ENCODE peak calls at places on chromosomes 13 and 19, in four cellular contexts. A is HCT116, M is Panc1, K is SK-N-SH. F is an unnamed sample.
A peak's percentile ranks its signal among the peaks of the same experiment; 100 is the strongest.

GRCh38 chr19:2461751-2462634 is 5.2 kb upstream of the LMNB2 start:
- DNase-seq in A (peak; percentile 60), M (no peak), K (peak; percentile 92), F (peak; percentile 80)

GRCh38 chr13:47929156-47929555 is 71.9 kb downstream of the SUCLA2 start:
- DNase-seq in A (no peak), M (no peak), K (no peak), F (no peak)

GRCh38 chr13:42777476-42777875 is 3.9 kb upstream of the FAM216B start:
- DNase-seq in A (no peak), M (no peak), K (no peak), F (no peak)

GRCh38 chr19:29247912-29248311 is 35.0 kb upstream of the UQCRFS1 start:
- DNase-seq in A (no peak), M (no peak), K (no peak), F (no peak)

GRCh38 chr13:56400774-56401173 is 739.9 kb upstream of the PRR20A start:
- DNase-seq in A (no peak), M (no peak), K (no peak), F (no peak)

GRCh38 chr13:98300956-98301641 is 124.0 kb upstream of the RNF113B start:
- DNase-seq in A (no peak), M (peak; percentile 13), K (no peak), F (no peak)

GRCh38 chr19:46972301-46972700 is 47.3 kb upstream of the NPAS1 start:
- DNase-seq in A (no peak), M (no peak), K (no peak), F (no peak)

GRCh38 chr19:2723345-2723715 is 2.2 kb upstream of the DIRAS1 start:
- DNase-seq in A (no peak), M (no peak), K (no peak), F (no peak)

GRCh38 chr19:14826006-14826405 is 9.0 kb downstream of the OR7A5 start:
- DNase-seq in A (no peak), M (no peak), K (no peak), F (no peak)

GRCh38 chr19:55249841-55250240 is 9.0 kb downstream of the PPP6R1 start:
- DNase-seq in A (no peak), M (no peak), K (no peak), F (no peak)

GRCh38 chr19:18100710-18101109 is 3.1 kb downstream of the MAST3 start:
- DNase-seq in A (no peak), M (no peak), K (no peak), F (peak; percentile 93)

GRCh38 chr19:11264452-11265176 is 2.3 kb upstream of the DOCK6 start:
- DNase-seq in A (no peak), M (no peak), K (no peak), F (peak; percentile 70)

GRCh38 chr19:42272535-42272897 is 3.5 kb downstream of the CIC start:
- DNase-seq in A (no peak), M (no peak), K (no peak), F (no peak)

GRCh38 chr19:15304140-15304705 is 28.1 kb downstream of the BRD4 start:
- DNase-seq in A (no peak), M (no peak), K (peak; percentile 62), F (no peak)

GRCh38 chr13:71278512-71278911 is 588.5 kb downstream of the DACH1 start:
- DNase-seq in A (no peak), M (no peak), K (no peak), F (no peak)

GRCh38 chr13:78689011-78689410 is 30.1 kb upstream of the OBI1 start:
- DNase-seq in A (no peak), M (no peak), K (no peak), F (peak; percentile 54)

GRCh38 chr19:51712461-51713081 is 11.2 kb downstream of the HAS1 start:
- DNase-seq in A (no peak), M (no peak), K (no peak), F (peak; percentile 87)

GRCh38 chr13:40479196-40479845 is 187.1 kb downstream of the FOXO1 start:
- DNase-seq in A (no peak), M (no peak), K (no peak), F (no peak)

GRCh38 chr13:41613984-41614581 is 156.7 kb downstream of the RGCC start:
- DNase-seq in A (peak; percentile 23), M (no peak), K (no peak), F (no peak)

GRCh38 chr19:4581381-4582111 is 22.1 kb upstream of the SEMA6B start:
- DNase-seq in A (no peak), M (no peak), K (peak; percentile 94), F (peak; percentile 72)

GRCh38 chr19:1483067-1483978 is 4.3 kb upstream of the C19orf25 start:
- DNase-seq in A (no peak), M (no peak), K (peak; percentile 37), F (no peak)

GRCh38 chr13:46553886-46554855 is 1.2 kb downstream of the LRCH1 start:
- DNase-seq in A (peak; percentile 55), M (no peak), K (peak; percentile 77), F (peak; percentile 78)

DNA sequence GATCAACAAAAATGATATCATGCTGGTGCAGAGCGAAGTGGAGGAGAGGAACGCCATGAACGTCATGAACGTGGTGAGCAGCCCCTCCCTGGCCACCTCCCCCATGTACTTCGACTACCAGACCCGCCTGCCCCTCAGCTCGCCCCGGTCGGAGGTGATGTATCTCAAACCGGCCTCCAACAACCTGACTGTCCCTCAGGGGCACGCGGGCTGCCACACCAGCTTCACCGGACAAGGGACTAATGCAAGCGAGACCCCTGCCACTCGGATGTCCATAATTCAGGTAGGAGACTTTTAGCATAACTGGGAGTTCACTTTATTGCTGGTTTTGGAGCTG is 3.3 kb downstream of the PCDH17 start:
- DNase-seq in A (no peak), M (no peak), K (peak; percentile 43), F (peak; percentile 43)
- H3K27me3 ChIP-seq in A (no peaks in the 10 kb centered on the region), M (no peaks in the 10 kb centered on the region), K (peaks cover 31% of the 10 kb centered on the region), F (peaks cover 78% of the 10 kb centered on the region)

DNA sequence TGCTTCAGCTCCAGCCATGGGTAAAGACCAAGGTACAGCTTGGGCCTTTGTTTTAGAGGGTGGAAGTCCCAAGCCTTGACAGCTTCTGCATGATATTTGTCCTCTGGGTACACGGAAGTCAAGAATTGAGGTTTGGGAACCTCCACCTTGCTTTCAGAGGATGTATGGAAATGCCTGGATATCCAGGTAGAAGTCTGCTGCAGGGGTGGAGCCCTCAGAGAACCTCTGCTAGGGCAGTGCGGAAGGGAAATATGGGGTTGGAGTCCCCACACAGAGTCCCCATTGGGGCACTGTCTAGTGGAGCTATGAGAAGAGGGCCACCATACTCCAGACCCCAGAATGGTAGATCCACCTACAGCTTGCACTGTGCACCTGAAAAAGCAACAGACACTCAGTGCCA is 23.0 kb upstream of the MYO16 start:
- DNase-seq in A (no peak), M (no peak), K (no peak), F (no peak)
- TF ChIP-seq REST in A (no peak), M (no peak), K (no peak), F (no peak)

GRCh38 chr19:16899566-16900075 is 10.8 kb downstream of the F2RL3 start:
- DNase-seq in A (peak; percentile 35), M (peak; percentile 18), K (peak; percentile 53), F (peak; percentile 73)

GRCh38 chr19:16896913-16897571 is 8.2 kb downstream of the F2RL3 start:
- DNase-seq in A (peak; percentile 51), M (peak; percentile 64), K (peak; percentile 100), F (peak; percentile 97)

GRCh38 chr19:16896098-16896912 is 7.5 kb downstream of the F2RL3 start:
- DNase-seq in A (no peak), M (no peak), K (no peak), F (peak; percentile 63)

GRCh38 chr19:16897572-16898056 is 8.8 kb downstream of the F2RL3 start:
- DNase-seq in A (no peak), M (no peak), K (no peak), F (no peak)

GRCh38 chr19:16898306-16899015 is 9.7 kb downstream of the F2RL3 start:
- DNase-seq in A (no peak), M (no peak), K (no peak), F (no peak)
- H3K27me3 ChIP-seq in A (no peaks in the 10 kb centered on the region), M (no peaks in the 10 kb centered on the region), K (peaks cover 11% of the 10 kb centered on the region), F (peaks cover 16% of the 10 kb centered on the region)

GRCh38 chr19:50384685-50385535 is 763 bp downstream of the POLD1 start:
- DNase-seq in A (no peak), M (no peak), K (peak; percentile 33), F (peak; percentile 30)

GRCh38 chr19:50383307-50383851 is 768 bp upstream of the POLD1 start:
- DNase-seq in A (no peak), M (no peak), K (no peak), F (peak; percentile 72)

GRCh38 chr19:50387176-50387867 is 3.2 kb downstream of the POLD1 start:
- DNase-seq in A (no peak), M (no peak), K (no peak), F (no peak)

GRCh38 chr19:50381881-50382729 is 2.0 kb upstream of the POLD1 start:
- DNase-seq in A (no peak), M (no peak), K (no peak), F (peak; percentile 11)

DNA sequence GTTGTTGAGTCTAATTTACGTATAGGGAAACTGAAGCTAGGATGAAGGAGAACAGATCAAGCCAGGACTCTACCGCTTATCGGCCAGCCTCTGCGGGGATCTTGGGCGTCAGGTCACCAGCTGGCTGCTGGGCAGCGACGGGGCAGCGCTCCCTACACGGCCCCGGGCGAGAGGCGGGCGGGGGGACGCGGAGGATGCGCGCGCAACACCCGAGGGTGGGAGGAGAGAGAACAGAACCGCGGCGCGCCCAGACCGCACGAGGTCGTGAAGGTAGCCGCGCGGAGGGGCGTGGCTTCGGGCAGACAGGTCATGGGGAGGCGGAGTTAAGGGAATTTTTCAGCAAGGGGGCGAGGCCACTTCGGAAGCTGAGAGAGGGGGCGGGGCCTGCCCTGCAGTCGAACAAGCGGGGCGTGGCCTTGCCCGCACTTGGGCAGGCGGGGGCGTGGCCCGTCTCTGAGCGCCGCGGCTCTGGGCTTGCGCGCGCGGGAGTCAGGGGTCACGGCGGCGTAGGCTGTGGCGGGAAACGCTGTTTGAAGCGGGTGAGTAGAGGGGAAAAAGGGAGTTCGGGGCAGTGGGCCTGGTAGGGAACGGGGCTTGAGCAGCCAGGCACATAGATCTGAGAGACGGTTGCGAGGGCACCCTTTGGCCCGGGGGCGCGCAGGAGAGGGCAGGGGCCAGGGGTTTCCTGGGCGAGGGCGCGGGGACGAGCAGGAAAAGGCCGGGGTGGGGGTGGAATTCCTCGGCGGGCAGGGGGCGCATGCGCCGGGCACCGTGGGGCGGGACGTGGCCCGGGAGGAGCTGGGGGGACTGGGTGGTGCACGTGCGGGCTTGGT is at the start of gene POLD1:
- DNase-seq in A (peak; percentile 97), M (peak; percentile 78), K (peak; percentile 99), F (peak; percentile 100)
- TF ChIP-seq REST in A (no peak), M (peak; percentile 32), K (peak; percentile 24), F (no peak)

DNA sequence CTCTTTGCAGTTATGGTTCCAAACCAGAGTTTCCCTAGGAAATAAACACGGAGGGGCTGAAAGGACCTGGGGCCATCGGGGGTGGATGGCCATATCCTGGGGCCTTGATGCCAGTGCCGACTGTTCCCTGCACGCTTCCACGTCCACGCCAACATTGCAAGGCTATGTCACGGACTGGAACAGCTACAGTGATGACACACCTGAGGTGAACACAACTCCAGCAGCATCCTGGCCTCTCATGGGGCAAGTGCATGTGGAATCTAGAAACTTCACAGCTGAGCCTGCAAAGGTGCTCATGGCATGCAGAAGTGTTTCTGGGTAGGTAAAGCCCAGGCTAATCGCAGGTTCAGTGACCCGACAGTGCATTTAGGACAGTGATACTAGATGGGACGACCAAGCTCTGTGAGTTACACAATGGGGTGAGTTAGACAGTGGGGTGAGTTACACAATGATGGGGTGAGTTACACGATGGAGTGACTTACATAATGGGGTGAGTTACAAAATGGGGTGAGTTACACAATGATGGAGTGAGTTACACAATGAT is 52.0 kb upstream of the GAS6 start:
- DNase-seq in A (no peak), M (no peak), K (no peak), F (no peak)
- H3K27me3 ChIP-seq in A (no peaks in the 10 kb centered on the region), M (no peaks in the 10 kb centered on the region), K (no peaks in the 10 kb centered on the region), F (no peaks in the 10 kb centered on the region)

F was measured in GM23338.